ENCODE peak calls at places on chromosomes 1 and 21, in nine cellular contexts. J is A549; F is left colon; O is HS-27A; B is neural progenitor cell; I is coronary artery; S is stimulated activated CD4-positive, alpha-beta T cell treated with anti-CD3 and anti-CD28 coated beads, Interleukin-4, amount 100 ng/mL, for 48 hours; G is erythroblast; U is endothelial cell. N is an unnamed sample.

GRCh38 chr1:63042278-63042677 is 258.3 kb downstream of the ATG4C start:
- DNase-seq in O (no peak), U (no peak), F (no peak), J (no peak), G (no peak), I (no peak), B (peak), S (no peak), N (no peak)

GRCh38 chr1:1960480-1961196 is 41.6 kb upstream of the TMEM52 start:
- DNase-seq in I (no peak), O (no peak), J (no peak), F (no peak), G (no peak), U (no peak), B (no peak), S (no peak), N (no peak)

GRCh38 chr1:225882699-225883615 is 777 bp upstream of the TMEM63A start:
- DNase-seq in J (peak), S (no peak), O (peak), U (peak), I (no peak), B (peak), G (peak), F (peak), N (peak)

GRCh38 chr1:216330262-216330661 is 93.0 kb downstream of the USH2A start:
- DNase-seq in F (no peak), J (no peak), B (no peak), I (no peak), U (no peak), O (peak), G (no peak), S (no peak), N (no peak)

GRCh38 chr1:232139444-232139843 is 490.5 kb downstream of the SIPA1L2 start:
- DNase-seq in F (no peak), B (no peak), J (no peak), S (no peak), I (no peak), O (no peak), U (no peak), G (no peak), N (no peak)

GRCh38 chr1:57252597-57253306 is 171.1 kb downstream of the DAB1 start:
- DNase-seq in J (no peak), S (no peak), U (no peak), I (no peak), O (no peak), B (peak), G (no peak), F (no peak), N (no peak)

GRCh38 chr21:36437745-36438128 is 42.2 kb downstream of the CLDN14 start:
- DNase-seq in J (no peak), U (no peak), S (no peak), O (peak), I (no peak), G (peak), B (no peak), F (no peak), N (no peak)

GRCh38 chr1:50422946-50423669 is at the start of gene DMRTA2:
- DNase-seq in F (no peak), S (no peak), J (peak), G (no peak), O (no peak), I (no peak), B (peak), U (peak), N (peak)

GRCh38 chr21:29077651-29078090 is 4.2 kb upstream of the CCT8 start:
- DNase-seq in G (peak), O (no peak), S (peak), J (peak), U (no peak), B (no peak), I (no peak), F (no peak), N (no peak)

GRCh38 chr1:157313240-157313807 is 175.1 kb upstream of the ETV3 start:
- DNase-seq in S (no peak), F (no peak), G (no peak), O (no peak), J (no peak), B (no peak), U (no peak), I (no peak), N (no peak)